ENCODE peak calls at places on chromosomes 3 and 15, in eight cellular contexts. One of them, this sample, is unnamed.

GRCh38 chr3:128075516-128076464 is 23.6 kb downstream of the SEC61A1 start:
- DNase-seq in cardiac muscle cell: peak; percentile 90
- DNase-seq in psoas muscle: peak; percentile 89
- DNase-seq in CD8-positive, alpha-beta T cell: peak; percentile 82
- DNase-seq in brain microvascular endothelial cell: peak; percentile 70
- DNase-seq in naive thymus-derived CD4-positive, alpha-beta T cell: peak; percentile 73
- DNase-seq in tibial artery: peak; percentile 76
- DNase-seq in PC-3: no peak
- DNase-seq in this sample: peak; percentile 83

GRCh38 chr3:71430941-71431552 is 152.5 kb downstream of the FOXP1 start:
- DNase-seq in cardiac muscle cell: no peak
- DNase-seq in psoas muscle: no peak
- DNase-seq in CD8-positive, alpha-beta T cell: no peak
- DNase-seq in brain microvascular endothelial cell: peak; percentile 29
- DNase-seq in naive thymus-derived CD4-positive, alpha-beta T cell: no peak
- DNase-seq in tibial artery: no peak
- DNase-seq in PC-3: peak; percentile 71
- DNase-seq in this sample: no peak

GRCh38 chr15:51853987-51854386 is 24.5 kb downstream of the TMOD3 start:
- DNase-seq in cardiac muscle cell: no peak
- DNase-seq in psoas muscle: no peak
- DNase-seq in CD8-positive, alpha-beta T cell: no peak
- DNase-seq in brain microvascular endothelial cell: no peak
- DNase-seq in naive thymus-derived CD4-positive, alpha-beta T cell: no peak
- DNase-seq in tibial artery: no peak
- DNase-seq in PC-3: no peak
- DNase-seq in this sample: no peak

GRCh38 chr15:76401285-76401684 is 64.7 kb downstream of the ISL2 start:
- DNase-seq in cardiac muscle cell: peak; percentile 12
- DNase-seq in psoas muscle: no peak
- DNase-seq in CD8-positive, alpha-beta T cell: no peak
- DNase-seq in brain microvascular endothelial cell: no peak
- DNase-seq in naive thymus-derived CD4-positive, alpha-beta T cell: no peak
- DNase-seq in tibial artery: no peak
- DNase-seq in PC-3: peak; percentile 47
- DNase-seq in this sample: no peak

GRCh38 chr15:94723801-94724200 is 492.4 kb downstream of the MCTP2 start:
- DNase-seq in cardiac muscle cell: no peak
- DNase-seq in psoas muscle: no peak
- DNase-seq in CD8-positive, alpha-beta T cell: no peak
- DNase-seq in brain microvascular endothelial cell: no peak
- DNase-seq in naive thymus-derived CD4-positive, alpha-beta T cell: no peak
- DNase-seq in tibial artery: no peak
- DNase-seq in PC-3: no peak
- DNase-seq in this sample: no peak

GRCh38 chr3:150763122-150763840 is at the start of gene SIAH2:
- DNase-seq in cardiac muscle cell: peak; percentile 95
- DNase-seq in psoas muscle: peak; percentile 94
- DNase-seq in CD8-positive, alpha-beta T cell: peak; percentile 90
- DNase-seq in brain microvascular endothelial cell: peak; percentile 91
- DNase-seq in naive thymus-derived CD4-positive, alpha-beta T cell: peak; percentile 93
- DNase-seq in tibial artery: peak; percentile 92
- DNase-seq in PC-3: peak; percentile 96
- DNase-seq in this sample: peak; percentile 94

GRCh38 chr3:150613709-150614480 is 10.8 kb downstream of the SELENOT start:
- DNase-seq in cardiac muscle cell: no peak
- DNase-seq in psoas muscle: no peak
- DNase-seq in CD8-positive, alpha-beta T cell: no peak
- DNase-seq in brain microvascular endothelial cell: no peak
- DNase-seq in naive thymus-derived CD4-positive, alpha-beta T cell: no peak
- DNase-seq in tibial artery: no peak
- DNase-seq in PC-3: no peak
- DNase-seq in this sample: no peak

GRCh38 chr15:74784854-74785715 is 3.2 kb downstream of the CSK start:
- DNase-seq in cardiac muscle cell: no peak
- DNase-seq in psoas muscle: no peak
- DNase-seq in CD8-positive, alpha-beta T cell: no peak
- DNase-seq in brain microvascular endothelial cell: no peak
- DNase-seq in naive thymus-derived CD4-positive, alpha-beta T cell: no peak
- DNase-seq in tibial artery: no peak
- DNase-seq in PC-3: no peak
- DNase-seq in this sample: peak; percentile 64

GRCh38 chr15:43104426-43104825 is 1.4 kb downstream of the UBR1 start:
- DNase-seq in cardiac muscle cell: no peak
- DNase-seq in psoas muscle: no peak
- DNase-seq in CD8-positive, alpha-beta T cell: no peak
- DNase-seq in brain microvascular endothelial cell: no peak
- DNase-seq in naive thymus-derived CD4-positive, alpha-beta T cell: no peak
- DNase-seq in tibial artery: no peak
- DNase-seq in PC-3: peak; percentile 42
- DNase-seq in this sample: no peak
- H3K4me3 ChIP-seq in cardiac muscle cell: peak overlapping the region; percentile 75
- H3K4me3 ChIP-seq in psoas muscle: peak overlapping the region; percentile 93
- H3K4me3 ChIP-seq in CD8-positive, alpha-beta T cell: no peak overlapping the region
- H3K4me3 ChIP-seq in brain microvascular endothelial cell: no peak overlapping the region
- H3K4me3 ChIP-seq in naive thymus-derived CD4-positive, alpha-beta T cell: peak overlapping the region; percentile 21
- H3K4me3 ChIP-seq in tibial artery: peak overlapping the region; percentile 57
- H3K4me3 ChIP-seq in PC-3: peak overlapping the region; percentile 76
- H3K4me3 ChIP-seq in this sample: no peak overlapping the region

GRCh38 chr3:64030741-64031140 is 7.4 kb upstream of the PSMD6 start:
- DNase-seq in cardiac muscle cell: peak; percentile 77
- DNase-seq in psoas muscle: peak; percentile 67
- DNase-seq in CD8-positive, alpha-beta T cell: peak; percentile 58
- DNase-seq in brain microvascular endothelial cell: peak; percentile 35
- DNase-seq in naive thymus-derived CD4-positive, alpha-beta T cell: peak; percentile 45
- DNase-seq in tibial artery: peak; percentile 41
- DNase-seq in PC-3: peak; percentile 75
- DNase-seq in this sample: peak; percentile 68
- H3K4me3 ChIP-seq in cardiac muscle cell: no peak overlapping the region
- H3K4me3 ChIP-seq in psoas muscle: peak overlapping the region; percentile 56
- H3K4me3 ChIP-seq in CD8-positive, alpha-beta T cell: peak overlapping the region; percentile 14
- H3K4me3 ChIP-seq in brain microvascular endothelial cell: peak overlapping the region; percentile 40
- H3K4me3 ChIP-seq in naive thymus-derived CD4-positive, alpha-beta T cell: peak overlapping the region; percentile 40
- H3K4me3 ChIP-seq in tibial artery: peak overlapping the region; percentile 41
- H3K4me3 ChIP-seq in PC-3: peak overlapping the region; percentile 35
- H3K4me3 ChIP-seq in this sample: peak overlapping the region; percentile 50

GRCh38 chr15:28271697-28272250 is 50.2 kb downstream of the HERC2 start:
- DNase-seq in cardiac muscle cell: no peak
- DNase-seq in psoas muscle: no peak
- DNase-seq in CD8-positive, alpha-beta T cell: no peak
- DNase-seq in brain microvascular endothelial cell: no peak
- DNase-seq in naive thymus-derived CD4-positive, alpha-beta T cell: no peak
- DNase-seq in tibial artery: no peak
- DNase-seq in PC-3: no peak
- DNase-seq in this sample: no peak

GRCh38 chr15:28273468-28273867 is 48.5 kb downstream of the HERC2 start:
- DNase-seq in cardiac muscle cell: peak; percentile 44
- DNase-seq in psoas muscle: no peak
- DNase-seq in CD8-positive, alpha-beta T cell: no peak
- DNase-seq in brain microvascular endothelial cell: peak; percentile 42
- DNase-seq in naive thymus-derived CD4-positive, alpha-beta T cell: no peak
- DNase-seq in tibial artery: no peak
- DNase-seq in PC-3: no peak
- DNase-seq in this sample: no peak

GRCh38 chr15:28274635-28275034 is 47.3 kb downstream of the HERC2 start:
- DNase-seq in cardiac muscle cell: no peak
- DNase-seq in psoas muscle: no peak
- DNase-seq in CD8-positive, alpha-beta T cell: no peak
- DNase-seq in brain microvascular endothelial cell: no peak
- DNase-seq in naive thymus-derived CD4-positive, alpha-beta T cell: no peak
- DNase-seq in tibial artery: no peak
- DNase-seq in PC-3: no peak
- DNase-seq in this sample: no peak

GRCh38 chr15:28274211-28274610 is 47.8 kb downstream of the HERC2 start:
- DNase-seq in cardiac muscle cell: no peak
- DNase-seq in psoas muscle: no peak
- DNase-seq in CD8-positive, alpha-beta T cell: no peak
- DNase-seq in brain microvascular endothelial cell: no peak
- DNase-seq in naive thymus-derived CD4-positive, alpha-beta T cell: no peak
- DNase-seq in tibial artery: no peak
- DNase-seq in PC-3: no peak
- DNase-seq in this sample: no peak

GRCh38 chr15:28272587-28272986 is 49.4 kb downstream of the HERC2 start:
- DNase-seq in cardiac muscle cell: no peak
- DNase-seq in psoas muscle: no peak
- DNase-seq in CD8-positive, alpha-beta T cell: no peak
- DNase-seq in brain microvascular endothelial cell: no peak
- DNase-seq in naive thymus-derived CD4-positive, alpha-beta T cell: no peak
- DNase-seq in tibial artery: no peak
- DNase-seq in PC-3: no peak
- DNase-seq in this sample: no peak
- H3K4me3 ChIP-seq in cardiac muscle cell: no peak overlapping the region
- H3K4me3 ChIP-seq in psoas muscle: no peak overlapping the region
- H3K4me3 ChIP-seq in CD8-positive, alpha-beta T cell: no peak overlapping the region
- H3K4me3 ChIP-seq in brain microvascular endothelial cell: no peak overlapping the region
- H3K4me3 ChIP-seq in naive thymus-derived CD4-positive, alpha-beta T cell: no peak overlapping the region
- H3K4me3 ChIP-seq in tibial artery: no peak overlapping the region
- H3K4me3 ChIP-seq in PC-3: no peak overlapping the region
- H3K4me3 ChIP-seq in this sample: no peak overlapping the region

DNA sequence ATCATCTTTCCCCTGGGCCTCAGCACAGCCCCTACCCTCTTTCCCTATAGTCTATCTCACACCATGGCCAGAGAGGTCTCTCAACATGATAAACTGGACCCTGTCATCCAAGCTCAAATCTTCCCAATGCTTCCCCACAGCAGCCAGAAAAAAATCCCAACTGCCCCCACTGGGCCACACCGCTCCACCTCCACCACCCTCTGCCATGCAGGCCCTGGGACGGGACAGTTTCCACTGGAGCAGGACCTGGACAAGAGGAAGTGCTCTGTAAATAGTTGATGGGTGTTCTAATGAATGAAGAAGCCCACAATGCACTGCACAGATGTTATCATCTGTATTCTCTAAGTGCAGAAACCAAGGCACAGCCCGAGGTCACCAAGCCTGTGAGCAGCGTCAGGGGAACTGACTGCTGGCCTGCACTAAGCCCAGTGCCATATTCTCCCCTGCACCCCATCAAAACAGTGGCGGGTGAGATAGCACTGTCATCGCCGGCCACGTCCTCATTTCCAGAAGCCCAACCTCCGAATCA is 161.1 kb downstream of the NUP210 start:
- DNase-seq in cardiac muscle cell: peak; percentile 28
- DNase-seq in psoas muscle: no peak
- DNase-seq in CD8-positive, alpha-beta T cell: no peak
- DNase-seq in brain microvascular endothelial cell: no peak
- DNase-seq in naive thymus-derived CD4-positive, alpha-beta T cell: no peak
- DNase-seq in tibial artery: no peak
- DNase-seq in PC-3: no peak
- DNase-seq in this sample: no peak
- H3K4me3 ChIP-seq in cardiac muscle cell: no peak overlapping the region
- H3K4me3 ChIP-seq in psoas muscle: no peak overlapping the region
- H3K4me3 ChIP-seq in CD8-positive, alpha-beta T cell: no peak overlapping the region
- H3K4me3 ChIP-seq in brain microvascular endothelial cell: no peak overlapping the region
- H3K4me3 ChIP-seq in naive thymus-derived CD4-positive, alpha-beta T cell: no peak overlapping the region
- H3K4me3 ChIP-seq in tibial artery: no peak overlapping the region
- H3K4me3 ChIP-seq in PC-3: no peak overlapping the region
- H3K4me3 ChIP-seq in this sample: no peak overlapping the region